ENCODE peak calls at places on chromosomes 12 and 14, in seven cellular contexts. One of them, this sample, is unnamed.

GRCh38 chr12:7439579-7440505 is 4.1 kb downstream of the CD163L1 start:
- DNase-seq in HCT116: no peak
- DNase-seq in effector memory CD4-positive, alpha-beta T cell: peak
- DNase-seq in ELR: no peak
- DNase-seq in activated T-helper 1 cell treated with anti-CD3 and anti-CD28 coated beads, Interleukin-12 subunit alpha, Interleukin-12 subunit beta, Interleukin-2, Interleukin-4 antibody, amounts not matched to agents 30 ng/mL and 10 ng/mL and 1 ng/mL, durations not matched to agents 14 hours and 24 hours and 36 hours: peak
- DNase-seq in GM23248: peak
- DNase-seq in stomach: no peak
- DNase-seq in this sample: peak

GRCh38 chr12:24960222-24960855 is 11.4 kb upstream of the BCAT1 start:
- DNase-seq in stomach: no peak
- DNase-seq in GM23248: peak
- DNase-seq in activated T-helper 1 cell treated with anti-CD3 and anti-CD28 coated beads, Interleukin-12 subunit alpha, Interleukin-12 subunit beta, Interleukin-2, Interleukin-4 antibody, amounts not matched to agents 30 ng/mL and 10 ng/mL and 1 ng/mL, durations not matched to agents 14 hours and 24 hours and 36 hours: peak
- DNase-seq in ELR: peak
- DNase-seq in effector memory CD4-positive, alpha-beta T cell: no peak
- DNase-seq in HCT116: peak
- DNase-seq in this sample: peak

GRCh38 chr12:91432079-91432478 is 249.5 kb upstream of the DCN start:
- DNase-seq in effector memory CD4-positive, alpha-beta T cell: no peak
- DNase-seq in HCT116: no peak
- DNase-seq in ELR: no peak
- DNase-seq in activated T-helper 1 cell treated with anti-CD3 and anti-CD28 coated beads, Interleukin-12 subunit alpha, Interleukin-12 subunit beta, Interleukin-2, Interleukin-4 antibody, amounts not matched to agents 30 ng/mL and 10 ng/mL and 1 ng/mL, durations not matched to agents 14 hours and 24 hours and 36 hours: no peak
- DNase-seq in GM23248: no peak
- DNase-seq in stomach: no peak
- DNase-seq in this sample: no peak

GRCh38 chr12:131622422-131622955 is 88.4 kb upstream of the SFSWAP start:
- DNase-seq in GM23248: no peak
- DNase-seq in effector memory CD4-positive, alpha-beta T cell: no peak
- DNase-seq in HCT116: no peak
- DNase-seq in stomach: no peak
- DNase-seq in activated T-helper 1 cell treated with anti-CD3 and anti-CD28 coated beads, Interleukin-12 subunit alpha, Interleukin-12 subunit beta, Interleukin-2, Interleukin-4 antibody, amounts not matched to agents 30 ng/mL and 10 ng/mL and 1 ng/mL, durations not matched to agents 14 hours and 24 hours and 36 hours: no peak
- DNase-seq in ELR: no peak
- DNase-seq in this sample: no peak

GRCh38 chr14:79144891-79145290 is 974.7 kb downstream of the NRXN3 start:
- DNase-seq in ELR: no peak
- DNase-seq in stomach: no peak
- DNase-seq in HCT116: no peak
- DNase-seq in effector memory CD4-positive, alpha-beta T cell: no peak
- DNase-seq in GM23248: peak
- DNase-seq in activated T-helper 1 cell treated with anti-CD3 and anti-CD28 coated beads, Interleukin-12 subunit alpha, Interleukin-12 subunit beta, Interleukin-2, Interleukin-4 antibody, amounts not matched to agents 30 ng/mL and 10 ng/mL and 1 ng/mL, durations not matched to agents 14 hours and 24 hours and 36 hours: no peak
- DNase-seq in this sample: no peak

GRCh38 chr12:52054231-52054837 is 3.1 kb downstream of the NR4A1 start:
- DNase-seq in effector memory CD4-positive, alpha-beta T cell: no peak
- DNase-seq in activated T-helper 1 cell treated with anti-CD3 and anti-CD28 coated beads, Interleukin-12 subunit alpha, Interleukin-12 subunit beta, Interleukin-2, Interleukin-4 antibody, amounts not matched to agents 30 ng/mL and 10 ng/mL and 1 ng/mL, durations not matched to agents 14 hours and 24 hours and 36 hours: no peak
- DNase-seq in ELR: no peak
- DNase-seq in stomach: peak
- DNase-seq in HCT116: no peak
- DNase-seq in GM23248: no peak
- DNase-seq in this sample: no peak

GRCh38 chr14:68703093-68703492 is 89.8 kb downstream of the ZFP36L1 start:
- DNase-seq in HCT116: no peak
- DNase-seq in activated T-helper 1 cell treated with anti-CD3 and anti-CD28 coated beads, Interleukin-12 subunit alpha, Interleukin-12 subunit beta, Interleukin-2, Interleukin-4 antibody, amounts not matched to agents 30 ng/mL and 10 ng/mL and 1 ng/mL, durations not matched to agents 14 hours and 24 hours and 36 hours: no peak
- DNase-seq in effector memory CD4-positive, alpha-beta T cell: no peak
- DNase-seq in GM23248: peak
- DNase-seq in ELR: peak
- DNase-seq in stomach: no peak
- DNase-seq in this sample: no peak

GRCh38 chr12:49346659-49347306 is at the start of gene DNAJC22:
- DNase-seq in effector memory CD4-positive, alpha-beta T cell: no peak
- DNase-seq in stomach: peak
- DNase-seq in ELR: peak
- DNase-seq in activated T-helper 1 cell treated with anti-CD3 and anti-CD28 coated beads, Interleukin-12 subunit alpha, Interleukin-12 subunit beta, Interleukin-2, Interleukin-4 antibody, amounts not matched to agents 30 ng/mL and 10 ng/mL and 1 ng/mL, durations not matched to agents 14 hours and 24 hours and 36 hours: no peak
- DNase-seq in HCT116: no peak
- DNase-seq in GM23248: peak
- DNase-seq in this sample: no peak

GRCh38 chr14:85811340-85811739 is 281.4 kb downstream of the FLRT2 start:
- DNase-seq in effector memory CD4-positive, alpha-beta T cell: no peak
- DNase-seq in ELR: no peak
- DNase-seq in stomach: no peak
- DNase-seq in activated T-helper 1 cell treated with anti-CD3 and anti-CD28 coated beads, Interleukin-12 subunit alpha, Interleukin-12 subunit beta, Interleukin-2, Interleukin-4 antibody, amounts not matched to agents 30 ng/mL and 10 ng/mL and 1 ng/mL, durations not matched to agents 14 hours and 24 hours and 36 hours: no peak
- DNase-seq in GM23248: no peak
- DNase-seq in HCT116: no peak
- DNase-seq in this sample: no peak